ENCODE peak calls at places on chromosomes 5 and 9, in four cellular contexts. One of them, this sample, is unnamed.
A peak's percentile ranks its signal among the peaks of the same experiment; 100 is the strongest.

GRCh38 chr9:33159058-33159759 is 7.9 kb downstream of the B4GALT1 start:
- DNase-seq in fibroblast of the aortic adventitia: peak; percentile 70
- DNase-seq in thyroid gland: peak; percentile 60
- DNase-seq in pancreas: peak; percentile 68
- DNase-seq in this sample: peak; percentile 80

GRCh38 chr9:87085521-87085920 is 138.2 kb upstream of the GAS1 start:
- DNase-seq in fibroblast of the aortic adventitia: no peak
- DNase-seq in thyroid gland: no peak
- DNase-seq in pancreas: no peak
- DNase-seq in this sample: no peak

GRCh38 chr5:172731286-172732073 is 39.5 kb downstream of the DUSP1 start:
- DNase-seq in fibroblast of the aortic adventitia: no peak
- DNase-seq in pancreas: peak; percentile 81
- DNase-seq in thyroid gland: peak; percentile 34
- DNase-seq in this sample: no peak

GRCh38 chr9:93346240-93347112 is 105.0 kb upstream of the FAM120A start:
- DNase-seq in thyroid gland: no peak
- DNase-seq in pancreas: no peak
- DNase-seq in fibroblast of the aortic adventitia: no peak
- DNase-seq in this sample: no peak

GRCh38 chr9:72542917-72543316 is 21.5 kb downstream of the TMC1 start:
- DNase-seq in pancreas: no peak
- DNase-seq in thyroid gland: no peak
- DNase-seq in fibroblast of the aortic adventitia: peak; percentile 67
- DNase-seq in this sample: no peak

GRCh38 chr5:36607114-36607561 is 732 bp downstream of the SLC1A3 start:
- DNase-seq in thyroid gland: peak; percentile 35
- DNase-seq in fibroblast of the aortic adventitia: peak; percentile 43
- DNase-seq in pancreas: peak; percentile 27
- DNase-seq in this sample: peak; percentile 62

GRCh38 chr9:19698960-19699359 is 89.9 kb downstream of the SLC24A2 start:
- DNase-seq in pancreas: no peak
- DNase-seq in thyroid gland: no peak
- DNase-seq in fibroblast of the aortic adventitia: no peak
- DNase-seq in this sample: no peak

GRCh38 chr9:12657998-12658397 is 35.2 kb upstream of the TYRP1 start:
- DNase-seq in thyroid gland: no peak
- DNase-seq in fibroblast of the aortic adventitia: no peak
- DNase-seq in pancreas: no peak
- DNase-seq in this sample: no peak

GRCh38 chr5:6383376-6383775 is 5.0 kb upstream of the MED10 start:
- DNase-seq in thyroid gland: no peak
- DNase-seq in pancreas: no peak
- DNase-seq in fibroblast of the aortic adventitia: no peak
- DNase-seq in this sample: no peak

GRCh38 chr5:77066823-77067442 is 20.2 kb downstream of the ZBED3 start:
- DNase-seq in pancreas: no peak
- DNase-seq in thyroid gland: no peak
- DNase-seq in fibroblast of the aortic adventitia: peak; percentile 90
- DNase-seq in this sample: peak; percentile 73

GRCh38 chr5:14821721-14822120 is 49.9 kb downstream of the ANKH start:
- DNase-seq in pancreas: no peak
- DNase-seq in thyroid gland: no peak
- DNase-seq in fibroblast of the aortic adventitia: no peak
- DNase-seq in this sample: no peak

GRCh38 chr9:98603821-98604383 is 104.8 kb downstream of the GABBR2 start:
- DNase-seq in pancreas: no peak
- DNase-seq in fibroblast of the aortic adventitia: peak; percentile 77
- DNase-seq in thyroid gland: peak; percentile 79
- DNase-seq in this sample: peak; percentile 93

GRCh38 chr9:137294091-137294683 is 7.9 kb downstream of the NRARP start:
- DNase-seq in fibroblast of the aortic adventitia: peak; percentile 51
- DNase-seq in thyroid gland: no peak
- DNase-seq in pancreas: peak; percentile 75
- DNase-seq in this sample: peak; percentile 70

GRCh38 chr9:15426019-15426418 is 3.3 kb downstream of the SNAPC3 start:
- DNase-seq in thyroid gland: no peak
- DNase-seq in fibroblast of the aortic adventitia: no peak
- DNase-seq in pancreas: no peak
- DNase-seq in this sample: no peak

GRCh38 chr5:56358703-56359428 is 125.7 kb upstream of the ANKRD55 start:
- DNase-seq in fibroblast of the aortic adventitia: peak; percentile 25
- DNase-seq in pancreas: peak; percentile 78
- DNase-seq in thyroid gland: peak; percentile 96
- DNase-seq in this sample: no peak

GRCh38 chr5:83474986-83475385 is 3.4 kb downstream of the VCAN start:
- DNase-seq in fibroblast of the aortic adventitia: no peak
- DNase-seq in thyroid gland: no peak
- DNase-seq in pancreas: no peak
- DNase-seq in this sample: no peak

GRCh38 chr9:122562134-122562760 is 9.3 kb downstream of the OR1N2 start:
- DNase-seq in pancreas: no peak
- DNase-seq in thyroid gland: no peak
- DNase-seq in fibroblast of the aortic adventitia: no peak
- DNase-seq in this sample: no peak

GRCh38 chr5:166363071-166363470 is 1928.4 kb upstream of the WWC1 start:
- DNase-seq in pancreas: no peak
- DNase-seq in thyroid gland: no peak
- DNase-seq in fibroblast of the aortic adventitia: no peak
- DNase-seq in this sample: no peak

GRCh38 chr5:61275841-61276240 is 56.2 kb upstream of the ZSWIM6 start:
- DNase-seq in pancreas: peak; percentile 52
- DNase-seq in thyroid gland: no peak
- DNase-seq in fibroblast of the aortic adventitia: peak; percentile 73
- DNase-seq in this sample: peak; percentile 71

GRCh38 chr9:130664191-130665028 is at the start of gene PRDM12:
- DNase-seq in pancreas: no peak
- DNase-seq in thyroid gland: no peak
- DNase-seq in fibroblast of the aortic adventitia: no peak
- DNase-seq in this sample: no peak
- H3K4me3 ChIP-seq in pancreas: no peak within 1 kb of the TSS
- H3K4me3 ChIP-seq in thyroid gland: no peak within 1 kb of the TSS
- H3K4me3 ChIP-seq in fibroblast of the aortic adventitia: no peak within 1 kb of the TSS
- H3K4me3 ChIP-seq in this sample: no peak within 1 kb of the TSS

GRCh38 chr9:7233516-7233915 is 475.7 kb downstream of the KDM4C start:
- DNase-seq in fibroblast of the aortic adventitia: no peak
- DNase-seq in thyroid gland: no peak
- DNase-seq in pancreas: no peak
- DNase-seq in this sample: no peak

GRCh38 chr9:7236186-7236585 is 478.4 kb downstream of the KDM4C start:
- DNase-seq in thyroid gland: no peak
- DNase-seq in fibroblast of the aortic adventitia: no peak
- DNase-seq in pancreas: no peak
- DNase-seq in this sample: no peak

GRCh38 chr9:7238244-7238637 is 480.5 kb downstream of the KDM4C start:
- DNase-seq in thyroid gland: no peak
- DNase-seq in pancreas: no peak
- DNase-seq in fibroblast of the aortic adventitia: no peak
- DNase-seq in this sample: no peak

GRCh38 chr9:7237473-7238243 is 479.9 kb downstream of the KDM4C start:
- DNase-seq in thyroid gland: no peak
- DNase-seq in pancreas: no peak
- DNase-seq in fibroblast of the aortic adventitia: peak; percentile 69
- DNase-seq in this sample: peak; percentile 56

DNA sequence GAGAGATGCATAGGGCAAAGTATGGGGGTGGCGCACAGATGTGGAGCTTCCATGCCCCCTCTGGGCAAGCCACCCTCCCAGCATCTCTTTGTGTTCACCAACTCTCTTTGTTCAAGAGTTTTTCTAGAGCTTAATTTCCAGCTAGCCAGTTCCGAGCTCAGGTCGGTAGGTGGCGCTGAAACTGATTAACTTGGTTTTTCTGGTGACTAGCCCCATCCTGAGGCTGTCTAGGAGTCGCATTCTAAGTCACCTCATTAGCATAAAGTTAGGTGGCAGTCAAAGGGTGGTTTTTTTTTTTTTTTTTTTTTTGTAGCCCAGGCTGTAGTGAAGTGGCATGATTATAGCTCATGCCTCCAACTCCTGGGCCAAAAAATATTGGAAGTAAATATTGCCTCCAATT is 476.4 kb downstream of the KDM4C start:
- DNase-seq in pancreas: no peak
- DNase-seq in fibroblast of the aortic adventitia: peak; percentile 31
- DNase-seq in thyroid gland: peak; percentile 13
- DNase-seq in this sample: peak; percentile 59
- TF ChIP-seq CTCF in pancreas: no peak
- TF ChIP-seq CTCF in fibroblast of the aortic adventitia: peak; percentile 58
- TF ChIP-seq CTCF in thyroid gland: no peak
- TF ChIP-seq CTCF in this sample: peak; percentile 72

GRCh38 chr5:5141011-5141599 is 975 bp downstream of the ADAMTS16 start:
- DNase-seq in fibroblast of the aortic adventitia: no peak
- DNase-seq in pancreas: no peak
- DNase-seq in thyroid gland: no peak
- DNase-seq in this sample: no peak
- H3K4me3 ChIP-seq in fibroblast of the aortic adventitia: no peak overlapping the region
- H3K4me3 ChIP-seq in pancreas: peak overlapping the region; percentile 37
- H3K4me3 ChIP-seq in thyroid gland: no peak overlapping the region
- H3K4me3 ChIP-seq in this sample: no peak overlapping the region

DNA sequence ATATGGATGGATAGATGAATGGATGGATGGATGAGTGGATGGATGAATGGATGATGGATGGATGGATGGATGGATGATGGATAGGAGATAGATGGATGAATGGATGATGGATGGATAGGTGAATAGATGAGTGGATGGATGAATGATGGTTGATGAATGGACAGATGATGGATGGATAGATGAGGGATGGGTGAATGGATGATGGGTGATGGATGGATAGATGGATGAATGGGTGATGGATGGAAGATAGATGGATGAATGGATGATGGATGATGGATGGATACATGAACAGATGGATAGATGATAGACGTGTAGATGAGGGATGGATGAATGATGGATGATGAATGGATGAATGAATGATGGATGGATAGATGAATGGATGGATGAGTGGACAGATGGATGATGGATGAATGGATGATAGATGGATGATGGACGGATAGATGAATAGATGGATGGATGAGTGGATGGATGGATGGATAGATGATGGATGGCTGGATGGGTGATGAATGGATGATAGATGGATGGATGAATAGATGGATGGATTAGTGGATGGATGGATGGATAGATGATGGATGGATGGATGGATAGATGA is 53.8 kb downstream of the OLFM1 start:
- DNase-seq in pancreas: no peak
- DNase-seq in thyroid gland: no peak
- DNase-seq in fibroblast of the aortic adventitia: no peak
- DNase-seq in this sample: no peak
- TF ChIP-seq CTCF in pancreas: no peak
- TF ChIP-seq CTCF in thyroid gland: no peak
- TF ChIP-seq CTCF in fibroblast of the aortic adventitia: no peak
- TF ChIP-seq CTCF in this sample: no peak

GRCh38 chr5:25540628-25541027 is 895.9 kb upstream of the CDH10 start:
- DNase-seq in fibroblast of the aortic adventitia: no peak
- DNase-seq in pancreas: no peak
- DNase-seq in thyroid gland: no peak
- DNase-seq in this sample: no peak
- H3K4me3 ChIP-seq in fibroblast of the aortic adventitia: no peak overlapping the region
- H3K4me3 ChIP-seq in pancreas: no peak overlapping the region
- H3K4me3 ChIP-seq in thyroid gland: no peak overlapping the region
- H3K4me3 ChIP-seq in this sample: no peak overlapping the region

GRCh38 chr5:122901346-122901745 is 55.9 kb downstream of the SNX24 start:
- DNase-seq in thyroid gland: no peak
- DNase-seq in fibroblast of the aortic adventitia: no peak
- DNase-seq in pancreas: no peak
- DNase-seq in this sample: no peak

GRCh38 chr5:122902263-122902662 is 56.9 kb downstream of the SNX24 start:
- DNase-seq in fibroblast of the aortic adventitia: no peak
- DNase-seq in thyroid gland: no peak
- DNase-seq in pancreas: no peak
- DNase-seq in this sample: no peak

GRCh38 chr5:122895141-122895540 is 49.7 kb downstream of the SNX24 start:
- DNase-seq in thyroid gland: no peak
- DNase-seq in fibroblast of the aortic adventitia: no peak
- DNase-seq in pancreas: no peak
- DNase-seq in this sample: no peak

GRCh38 chr5:122897283-122897602 is 51.8 kb downstream of the SNX24 start:
- DNase-seq in thyroid gland: no peak
- DNase-seq in pancreas: no peak
- DNase-seq in fibroblast of the aortic adventitia: no peak
- DNase-seq in this sample: no peak

DNA sequence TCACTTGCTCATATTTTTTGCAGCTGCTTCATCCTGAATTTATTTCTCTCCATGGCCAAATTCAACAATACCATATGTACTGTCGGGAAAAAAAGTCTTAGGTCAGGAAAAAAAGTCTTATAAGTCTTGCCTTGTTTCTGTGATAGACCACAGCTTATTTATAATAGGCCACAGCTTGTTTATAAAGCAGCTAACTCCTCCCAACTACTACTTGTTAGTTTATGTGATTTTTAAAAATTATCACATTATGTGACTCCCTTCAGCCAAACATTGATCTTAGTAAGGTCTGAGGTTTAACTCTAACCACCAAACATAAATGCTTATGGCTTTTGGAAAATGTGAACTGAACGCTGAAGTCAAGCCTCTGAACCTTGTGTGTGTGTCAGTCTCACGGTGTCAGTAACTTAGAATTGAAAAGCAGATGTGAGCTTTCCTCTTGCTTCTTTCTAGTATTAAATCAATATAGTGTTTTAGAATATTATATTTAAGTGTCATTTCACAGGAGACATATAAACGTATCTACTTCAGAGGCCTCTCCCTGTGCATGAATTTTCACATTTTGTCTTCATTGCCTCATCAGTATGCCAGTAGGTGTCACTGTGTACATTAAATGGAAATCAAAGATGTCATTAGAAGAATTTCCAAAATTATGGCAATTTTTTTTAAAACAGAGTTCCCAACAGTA is 51.3 kb downstream of the SNX24 start:
- DNase-seq in fibroblast of the aortic adventitia: peak; percentile 68
- DNase-seq in thyroid gland: no peak
- DNase-seq in pancreas: no peak
- DNase-seq in this sample: peak; percentile 63
- TF ChIP-seq CTCF in fibroblast of the aortic adventitia: peak; percentile 69
- TF ChIP-seq CTCF in thyroid gland: peak; percentile 60
- TF ChIP-seq CTCF in pancreas: peak; percentile 16
- TF ChIP-seq CTCF in this sample: peak; percentile 69